ENCODE peak calls at places on chromosomes 3 and 15, in nine cellular contexts. One of them, this sample, is unnamed.

GRCh38 chr15:41417418-41417811 is 520 bp downstream of the RTF1 start:
- DNase-seq in tibial nerve: no peak
- DNase-seq in upper lobe of left lung: peak; percentile 28
- DNase-seq in GM12878: no peak
- DNase-seq in stomach: no peak
- DNase-seq in H1: no peak
- DNase-seq in A549: peak; percentile 16
- DNase-seq in transverse colon: peak; percentile 45
- DNase-seq in esophagus muscularis mucosa: no peak
- DNase-seq in this sample: no peak

GRCh38 chr3:116141724-116142123 is 303.6 kb downstream of the LSAMP start:
- DNase-seq in tibial nerve: no peak
- DNase-seq in H1: no peak
- DNase-seq in A549: no peak
- DNase-seq in esophagus muscularis mucosa: no peak
- DNase-seq in stomach: no peak
- DNase-seq in transverse colon: no peak
- DNase-seq in upper lobe of left lung: no peak
- DNase-seq in GM12878: no peak
- DNase-seq in this sample: no peak

GRCh38 chr3:7203969-7204847 is 343.3 kb downstream of the GRM7 start:
- DNase-seq in tibial nerve: no peak
- DNase-seq in GM12878: no peak
- DNase-seq in H1: no peak
- DNase-seq in stomach: no peak
- DNase-seq in transverse colon: no peak
- DNase-seq in A549: no peak
- DNase-seq in upper lobe of left lung: no peak
- DNase-seq in esophagus muscularis mucosa: no peak
- DNase-seq in this sample: no peak

GRCh38 chr3:104873331-104873730 is 493.4 kb upstream of the ALCAM start:
- DNase-seq in tibial nerve: no peak
- DNase-seq in GM12878: no peak
- DNase-seq in A549: no peak
- DNase-seq in stomach: no peak
- DNase-seq in upper lobe of left lung: no peak
- DNase-seq in esophagus muscularis mucosa: no peak
- DNase-seq in H1: no peak
- DNase-seq in transverse colon: no peak
- DNase-seq in this sample: no peak

GRCh38 chr15:27993996-27994775 is 104.9 kb downstream of the OCA2 start:
- DNase-seq in H1: no peak
- DNase-seq in stomach: no peak
- DNase-seq in A549: no peak
- DNase-seq in esophagus muscularis mucosa: peak; percentile 42
- DNase-seq in tibial nerve: no peak
- DNase-seq in transverse colon: no peak
- DNase-seq in upper lobe of left lung: no peak
- DNase-seq in GM12878: no peak
- DNase-seq in this sample: no peak

GRCh38 chr15:80818996-80819395 is 39.8 kb downstream of the CEMIP start:
- DNase-seq in esophagus muscularis mucosa: no peak
- DNase-seq in tibial nerve: no peak
- DNase-seq in transverse colon: no peak
- DNase-seq in stomach: no peak
- DNase-seq in upper lobe of left lung: no peak
- DNase-seq in A549: no peak
- DNase-seq in H1: no peak
- DNase-seq in GM12878: no peak
- DNase-seq in this sample: no peak

GRCh38 chr3:149898771-149899170 is 71.9 kb downstream of the PFN2 start:
- DNase-seq in stomach: no peak
- DNase-seq in GM12878: no peak
- DNase-seq in upper lobe of left lung: no peak
- DNase-seq in transverse colon: no peak
- DNase-seq in tibial nerve: no peak
- DNase-seq in esophagus muscularis mucosa: no peak
- DNase-seq in H1: no peak
- DNase-seq in A549: no peak
- DNase-seq in this sample: no peak

GRCh38 chr15:84747423-84748273 is 744 bp upstream of the ZNF592 start:
- DNase-seq in A549: peak; percentile 83
- DNase-seq in GM12878: no peak
- DNase-seq in transverse colon: peak; percentile 78
- DNase-seq in H1: no peak
- DNase-seq in esophagus muscularis mucosa: peak; percentile 96
- DNase-seq in upper lobe of left lung: peak; percentile 77
- DNase-seq in tibial nerve: peak; percentile 27
- DNase-seq in stomach: peak; percentile 80
- DNase-seq in this sample: peak; percentile 87

GRCh38 chr3:12807960-12808359 is 11.5 kb downstream of the CAND2 start:
- DNase-seq in esophagus muscularis mucosa: no peak
- DNase-seq in transverse colon: no peak
- DNase-seq in A549: no peak
- DNase-seq in tibial nerve: no peak
- DNase-seq in GM12878: no peak
- DNase-seq in upper lobe of left lung: no peak
- DNase-seq in H1: no peak
- DNase-seq in stomach: no peak
- DNase-seq in this sample: no peak

GRCh38 chr3:141972394-141972793 is 96.0 kb downstream of the ATP1B3 start:
- DNase-seq in A549: no peak
- DNase-seq in upper lobe of left lung: no peak
- DNase-seq in tibial nerve: no peak
- DNase-seq in GM12878: no peak
- DNase-seq in esophagus muscularis mucosa: no peak
- DNase-seq in H1: no peak
- DNase-seq in transverse colon: no peak
- DNase-seq in stomach: no peak
- DNase-seq in this sample: no peak

GRCh38 chr15:67121725-67122600 is 56.6 kb downstream of the SMAD3 start:
- DNase-seq in A549: no peak
- DNase-seq in esophagus muscularis mucosa: no peak
- DNase-seq in transverse colon: no peak
- DNase-seq in upper lobe of left lung: no peak
- DNase-seq in GM12878: no peak
- DNase-seq in tibial nerve: no peak
- DNase-seq in H1: no peak
- DNase-seq in stomach: no peak
- DNase-seq in this sample: no peak

GRCh38 chr3:143482106-143483088 is 362.8 kb downstream of the CHST2 start:
- DNase-seq in H1: no peak
- DNase-seq in tibial nerve: no peak
- DNase-seq in esophagus muscularis mucosa: no peak
- DNase-seq in A549: no peak
- DNase-seq in transverse colon: no peak
- DNase-seq in upper lobe of left lung: peak; percentile 64
- DNase-seq in GM12878: no peak
- DNase-seq in stomach: peak; percentile 50
- DNase-seq in this sample: no peak

GRCh38 chr3:121870710-121871109 is 23.5 kb upstream of the SLC15A2 start:
- DNase-seq in stomach: no peak
- DNase-seq in GM12878: no peak
- DNase-seq in upper lobe of left lung: no peak
- DNase-seq in H1: no peak
- DNase-seq in tibial nerve: no peak
- DNase-seq in transverse colon: no peak
- DNase-seq in esophagus muscularis mucosa: no peak
- DNase-seq in A549: no peak
- DNase-seq in this sample: no peak

GRCh38 chr3:108202080-108202479 is 20.1 kb downstream of the IFT57 start:
- DNase-seq in upper lobe of left lung: no peak
- DNase-seq in transverse colon: no peak
- DNase-seq in H1: no peak
- DNase-seq in GM12878: no peak
- DNase-seq in esophagus muscularis mucosa: no peak
- DNase-seq in A549: no peak
- DNase-seq in stomach: no peak
- DNase-seq in tibial nerve: no peak
- DNase-seq in this sample: no peak

GRCh38 chr3:184942735-184943134 is 130.8 kb downstream of the VPS8 start:
- DNase-seq in esophagus muscularis mucosa: no peak
- DNase-seq in tibial nerve: no peak
- DNase-seq in H1: no peak
- DNase-seq in GM12878: no peak
- DNase-seq in stomach: no peak
- DNase-seq in A549: no peak
- DNase-seq in upper lobe of left lung: no peak
- DNase-seq in transverse colon: no peak
- DNase-seq in this sample: no peak

GRCh38 chr15:92663250-92663951 is 7.8 kb upstream of the FAM174B start:
- DNase-seq in transverse colon: no peak
- DNase-seq in stomach: no peak
- DNase-seq in H1: no peak
- DNase-seq in A549: no peak
- DNase-seq in tibial nerve: no peak
- DNase-seq in upper lobe of left lung: no peak
- DNase-seq in esophagus muscularis mucosa: peak; percentile 89
- DNase-seq in GM12878: peak; percentile 85
- DNase-seq in this sample: no peak

GRCh38 chr3:195385526-195385925 is 57.3 kb downstream of the ACAP2 start:
- DNase-seq in GM12878: no peak
- DNase-seq in tibial nerve: no peak
- DNase-seq in upper lobe of left lung: no peak
- DNase-seq in H1: no peak
- DNase-seq in transverse colon: no peak
- DNase-seq in A549: peak; percentile 15
- DNase-seq in stomach: no peak
- DNase-seq in esophagus muscularis mucosa: no peak
- DNase-seq in this sample: no peak

DNA sequence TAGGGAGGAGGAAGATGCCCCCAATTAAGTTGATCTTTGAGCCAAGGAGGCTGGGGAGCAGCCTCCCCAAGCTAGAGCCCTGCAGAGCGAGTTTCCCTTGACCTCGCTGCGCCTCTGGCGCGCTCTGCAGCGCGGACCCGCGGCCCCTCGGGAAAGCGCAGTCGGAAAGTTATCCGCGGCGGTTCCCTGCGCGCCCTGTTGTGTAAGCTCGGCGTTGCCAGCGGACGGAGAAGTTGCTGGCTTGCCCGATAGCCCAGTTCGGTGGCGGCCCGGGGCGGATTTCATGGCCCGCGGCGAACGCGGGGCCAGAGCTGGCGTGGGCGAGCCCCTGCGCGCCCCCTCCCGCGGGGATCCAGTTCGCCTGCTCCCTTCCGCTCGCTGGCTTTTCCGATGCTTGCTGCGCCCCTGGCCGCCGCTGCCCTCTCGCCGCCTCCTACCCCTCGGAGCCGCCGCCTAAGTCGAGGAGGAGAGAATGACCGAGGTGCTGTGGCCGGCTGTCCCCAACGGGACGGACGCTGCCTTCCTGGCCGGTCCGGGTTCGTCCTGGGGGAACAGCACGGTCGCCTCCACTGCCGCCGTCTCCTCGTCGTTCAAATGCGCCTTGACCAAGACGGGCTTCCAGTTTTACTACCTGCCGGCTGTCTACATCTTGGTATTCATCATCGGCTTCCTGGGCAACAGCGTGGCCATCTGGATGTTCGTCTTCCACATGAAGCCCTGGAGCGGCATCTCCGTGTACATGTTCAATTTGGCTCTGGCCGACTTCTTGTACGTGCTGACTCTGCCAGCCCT is 576 bp downstream of the P2RY1 start:
- DNase-seq in tibial nerve: peak; percentile 32
- DNase-seq in transverse colon: peak; percentile 61
- DNase-seq in stomach: peak; percentile 33
- DNase-seq in esophagus muscularis mucosa: no peak
- DNase-seq in upper lobe of left lung: peak; percentile 50
- DNase-seq in GM12878: no peak
- DNase-seq in H1: no peak
- DNase-seq in A549: peak; percentile 70
- DNase-seq in this sample: peak; percentile 67
- TF ChIP-seq CTCF in tibial nerve: peak; percentile 25
- TF ChIP-seq CTCF in transverse colon: peak; percentile 27
- TF ChIP-seq CTCF in stomach: no peak
- TF ChIP-seq CTCF in esophagus muscularis mucosa: peak; percentile 16
- TF ChIP-seq CTCF in upper lobe of left lung: no peak
- TF ChIP-seq CTCF in GM12878: no peak
- TF ChIP-seq CTCF in H1: peak; percentile 44
- TF ChIP-seq CTCF in A549: peak; percentile 22
- TF ChIP-seq CTCF in this sample: no peak

DNA sequence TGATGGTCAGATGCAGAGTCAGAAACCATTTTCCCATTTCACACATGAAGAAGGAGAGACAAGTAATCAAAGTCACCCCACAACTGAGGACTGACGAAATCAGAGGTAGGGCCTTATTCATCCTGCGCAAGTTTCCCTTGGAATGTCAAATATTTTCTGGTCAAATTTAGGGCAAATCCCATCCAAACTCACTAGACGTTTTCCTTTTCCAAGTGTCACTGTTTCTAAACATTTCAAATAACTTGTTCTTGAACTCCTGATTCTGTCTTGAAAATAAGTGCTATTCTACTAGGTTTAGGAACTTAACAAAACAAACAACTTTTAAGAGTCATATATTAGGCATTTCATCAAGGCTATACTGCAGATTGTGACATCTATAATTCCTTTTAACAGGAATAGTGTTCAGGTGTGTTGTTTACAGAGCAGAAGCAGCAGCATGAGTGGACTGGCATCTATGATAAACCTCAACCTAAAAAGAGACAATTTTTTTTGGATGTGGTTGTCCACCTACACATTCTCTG is 40.7 kb downstream of the SUMF1 start:
- DNase-seq in GM12878: no peak
- DNase-seq in transverse colon: no peak
- DNase-seq in A549: no peak
- DNase-seq in H1: no peak
- DNase-seq in tibial nerve: no peak
- DNase-seq in esophagus muscularis mucosa: no peak
- DNase-seq in stomach: no peak
- DNase-seq in upper lobe of left lung: no peak
- DNase-seq in this sample: no peak
- TF ChIP-seq EP300 in GM12878: no peak
- TF ChIP-seq EP300 in transverse colon: no peak
- TF ChIP-seq EP300 in A549: no peak
- TF ChIP-seq EP300 in H1: no peak
- TF ChIP-seq EP300 in tibial nerve: no peak
- TF ChIP-seq EP300 in esophagus muscularis mucosa: no peak
- TF ChIP-seq EP300 in stomach: no peak
- TF ChIP-seq EP300 in upper lobe of left lung: no peak
- TF ChIP-seq EP300 in this sample: no peak

GRCh38 chr3:69452295-69452694 is 66.4 kb upstream of the FRMD4B start:
- DNase-seq in upper lobe of left lung: no peak
- DNase-seq in A549: no peak
- DNase-seq in esophagus muscularis mucosa: no peak
- DNase-seq in H1: no peak
- DNase-seq in stomach: no peak
- DNase-seq in transverse colon: no peak
- DNase-seq in GM12878: no peak
- DNase-seq in tibial nerve: no peak
- DNase-seq in this sample: no peak
- H3K4me3 ChIP-seq in upper lobe of left lung: no peak overlapping the region
- H3K4me3 ChIP-seq in A549: no peak overlapping the region
- H3K4me3 ChIP-seq in esophagus muscularis mucosa: no peak overlapping the region
- H3K4me3 ChIP-seq in H1: no peak overlapping the region
- H3K4me3 ChIP-seq in stomach: no peak overlapping the region
- H3K4me3 ChIP-seq in transverse colon: no peak overlapping the region
- H3K4me3 ChIP-seq in GM12878: no peak overlapping the region
- H3K4me3 ChIP-seq in tibial nerve: no peak overlapping the region
- H3K4me3 ChIP-seq in this sample: no peak overlapping the region

DNA sequence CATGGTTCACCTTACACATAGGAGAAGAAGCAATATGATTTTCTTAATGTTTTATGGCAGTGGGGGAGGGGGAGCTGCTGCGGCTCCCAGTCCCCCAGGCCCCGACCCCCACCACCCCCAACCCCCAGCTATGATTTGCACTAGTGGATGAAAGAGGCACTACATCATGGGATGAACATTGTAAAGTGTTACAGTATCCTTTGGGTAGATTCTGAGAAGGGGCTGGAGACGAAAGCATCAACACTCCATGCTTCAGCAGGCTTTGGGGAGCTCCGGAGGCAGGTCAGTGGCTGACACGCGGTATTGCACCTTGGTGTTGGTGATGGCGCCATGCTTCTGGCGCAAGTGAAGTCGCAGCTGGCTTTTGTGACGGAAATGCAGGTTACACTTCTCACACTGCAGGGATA is 19.9 kb upstream of the RTP2 start:
- DNase-seq in GM12878: no peak
- DNase-seq in transverse colon: no peak
- DNase-seq in A549: no peak
- DNase-seq in upper lobe of left lung: no peak
- DNase-seq in H1: no peak
- DNase-seq in stomach: no peak
- DNase-seq in esophagus muscularis mucosa: no peak
- DNase-seq in tibial nerve: no peak
- DNase-seq in this sample: no peak
- TF ChIP-seq CTCF in GM12878: no peak
- TF ChIP-seq CTCF in transverse colon: no peak
- TF ChIP-seq CTCF in A549: no peak
- TF ChIP-seq CTCF in upper lobe of left lung: no peak
- TF ChIP-seq CTCF in H1: peak; percentile 12
- TF ChIP-seq CTCF in stomach: no peak
- TF ChIP-seq CTCF in esophagus muscularis mucosa: peak; percentile 9
- TF ChIP-seq CTCF in tibial nerve: no peak
- TF ChIP-seq CTCF in this sample: no peak

This sample was measured in suprapubic skin.